ENCODE peak calls at places on chromosomes 2 and 18, in ten cellular contexts. One of them, this sample, is unnamed.

GRCh38 chr2:207599641-207600040 is 25.6 kb downstream of the METTL21A start:
- DNase-seq in osteocyte: no peak
- DNase-seq in nephron progenitor cell: no peak
- DNase-seq in RWPE1: no peak
- DNase-seq in heart right ventricle: no peak
- DNase-seq in H1: no peak
- DNase-seq in AG04450: no peak
- DNase-seq in OCI-LY7: no peak
- DNase-seq in small intestine: no peak
- DNase-seq in M059J: no peak
- DNase-seq in this sample: no peak

GRCh38 chr18:37671119-37671518 is 105.5 kb upstream of the CELF4 start:
- DNase-seq in M059J: no peak
- DNase-seq in OCI-LY7: no peak
- DNase-seq in small intestine: no peak
- DNase-seq in AG04450: no peak
- DNase-seq in heart right ventricle: no peak
- DNase-seq in osteocyte: peak
- DNase-seq in H1: no peak
- DNase-seq in nephron progenitor cell: no peak
- DNase-seq in RWPE1: no peak
- DNase-seq in this sample: no peak

GRCh38 chr2:239285071-239285931 is 115.5 kb downstream of the HDAC4 start:
- DNase-seq in OCI-LY7: no peak
- DNase-seq in M059J: no peak
- DNase-seq in nephron progenitor cell: no peak
- DNase-seq in small intestine: peak
- DNase-seq in heart right ventricle: no peak
- DNase-seq in H1: no peak
- DNase-seq in RWPE1: no peak
- DNase-seq in osteocyte: no peak
- DNase-seq in AG04450: no peak
- DNase-seq in this sample: no peak

GRCh38 chr2:20235655-20236302 is 10.8 kb upstream of the SDC1 start:
- DNase-seq in OCI-LY7: no peak
- DNase-seq in AG04450: no peak
- DNase-seq in small intestine: peak
- DNase-seq in H1: peak
- DNase-seq in M059J: peak
- DNase-seq in osteocyte: peak
- DNase-seq in heart right ventricle: no peak
- DNase-seq in RWPE1: peak
- DNase-seq in nephron progenitor cell: no peak
- DNase-seq in this sample: no peak

GRCh38 chr2:26685943-26686839 is 6.3 kb upstream of the KCNK3 start:
- DNase-seq in M059J: no peak
- DNase-seq in RWPE1: no peak
- DNase-seq in AG04450: no peak
- DNase-seq in nephron progenitor cell: peak
- DNase-seq in osteocyte: no peak
- DNase-seq in H1: no peak
- DNase-seq in OCI-LY7: no peak
- DNase-seq in heart right ventricle: no peak
- DNase-seq in small intestine: peak
- DNase-seq in this sample: no peak

GRCh38 chr2:101401906-101402305 is 14.6 kb upstream of the CREG2 start:
- DNase-seq in osteocyte: no peak
- DNase-seq in heart right ventricle: no peak
- DNase-seq in nephron progenitor cell: no peak
- DNase-seq in M059J: no peak
- DNase-seq in OCI-LY7: no peak
- DNase-seq in AG04450: no peak
- DNase-seq in RWPE1: no peak
- DNase-seq in small intestine: no peak
- DNase-seq in H1: no peak
- DNase-seq in this sample: no peak

GRCh38 chr18:23573948-23574431 is 12.3 kb downstream of the NPC1 start:
- DNase-seq in small intestine: peak
- DNase-seq in M059J: peak
- DNase-seq in nephron progenitor cell: no peak
- DNase-seq in heart right ventricle: no peak
- DNase-seq in OCI-LY7: no peak
- DNase-seq in AG04450: no peak
- DNase-seq in RWPE1: peak
- DNase-seq in osteocyte: peak
- DNase-seq in H1: no peak
- DNase-seq in this sample: no peak

GRCh38 chr2:41764919-41765318 is 282.9 kb upstream of the PKDCC start:
- DNase-seq in AG04450: no peak
- DNase-seq in H1: no peak
- DNase-seq in heart right ventricle: no peak
- DNase-seq in RWPE1: peak
- DNase-seq in small intestine: peak
- DNase-seq in OCI-LY7: no peak
- DNase-seq in M059J: no peak
- DNase-seq in osteocyte: no peak
- DNase-seq in nephron progenitor cell: no peak
- DNase-seq in this sample: no peak

GRCh38 chr18:13381907-13382682 is 163.5 kb downstream of the LDLRAD4 start:
- DNase-seq in nephron progenitor cell: peak
- DNase-seq in small intestine: peak
- DNase-seq in OCI-LY7: no peak
- DNase-seq in RWPE1: no peak
- DNase-seq in heart right ventricle: peak
- DNase-seq in M059J: peak
- DNase-seq in H1: no peak
- DNase-seq in AG04450: no peak
- DNase-seq in osteocyte: peak
- DNase-seq in this sample: no peak

GRCh38 chr18:74241970-74242369 is 49.8 kb downstream of the CYB5A start:
- DNase-seq in nephron progenitor cell: no peak
- DNase-seq in heart right ventricle: no peak
- DNase-seq in M059J: no peak
- DNase-seq in OCI-LY7: no peak
- DNase-seq in H1: no peak
- DNase-seq in osteocyte: no peak
- DNase-seq in AG04450: no peak
- DNase-seq in small intestine: peak
- DNase-seq in RWPE1: no peak
- DNase-seq in this sample: no peak

GRCh38 chr18:13910501-13910900 is 4.8 kb downstream of the MC2R start:
- DNase-seq in AG04450: no peak
- DNase-seq in heart right ventricle: no peak
- DNase-seq in osteocyte: no peak
- DNase-seq in small intestine: no peak
- DNase-seq in RWPE1: no peak
- DNase-seq in H1: peak
- DNase-seq in nephron progenitor cell: no peak
- DNase-seq in M059J: no peak
- DNase-seq in OCI-LY7: no peak
- DNase-seq in this sample: peak

GRCh38 chr18:25275414-25276001 is 76.5 kb downstream of the ZNF521 start:
- DNase-seq in osteocyte: no peak
- DNase-seq in M059J: no peak
- DNase-seq in heart right ventricle: peak
- DNase-seq in nephron progenitor cell: peak
- DNase-seq in H1: no peak
- DNase-seq in OCI-LY7: no peak
- DNase-seq in AG04450: no peak
- DNase-seq in small intestine: no peak
- DNase-seq in RWPE1: no peak
- DNase-seq in this sample: peak

GRCh38 chr2:11901351-11902069 is 155.1 kb downstream of the LPIN1 start:
- DNase-seq in heart right ventricle: no peak
- DNase-seq in small intestine: no peak
- DNase-seq in RWPE1: no peak
- DNase-seq in AG04450: no peak
- DNase-seq in osteocyte: peak
- DNase-seq in M059J: no peak
- DNase-seq in OCI-LY7: no peak
- DNase-seq in H1: no peak
- DNase-seq in nephron progenitor cell: peak
- DNase-seq in this sample: no peak

GRCh38 chr2:70726186-70726585 is 41.8 kb downstream of the ADD2 start:
- DNase-seq in small intestine: no peak
- DNase-seq in osteocyte: no peak
- DNase-seq in M059J: no peak
- DNase-seq in OCI-LY7: no peak
- DNase-seq in H1: peak
- DNase-seq in heart right ventricle: no peak
- DNase-seq in RWPE1: no peak
- DNase-seq in AG04450: no peak
- DNase-seq in nephron progenitor cell: no peak
- DNase-seq in this sample: no peak

GRCh38 chr2:54396107-54396506 is 60.0 kb upstream of the SPTBN1 start:
- DNase-seq in M059J: peak
- DNase-seq in RWPE1: peak
- DNase-seq in OCI-LY7: no peak
- DNase-seq in heart right ventricle: no peak
- DNase-seq in nephron progenitor cell: no peak
- DNase-seq in AG04450: peak
- DNase-seq in H1: no peak
- DNase-seq in small intestine: no peak
- DNase-seq in osteocyte: no peak
- DNase-seq in this sample: no peak

GRCh38 chr2:85814802-85815550 is 61.2 kb downstream of the ATOH8 start:
- DNase-seq in nephron progenitor cell: no peak
- DNase-seq in heart right ventricle: no peak
- DNase-seq in AG04450: no peak
- DNase-seq in RWPE1: no peak
- DNase-seq in small intestine: no peak
- DNase-seq in M059J: no peak
- DNase-seq in osteocyte: peak
- DNase-seq in OCI-LY7: no peak
- DNase-seq in H1: no peak
- DNase-seq in this sample: no peak

GRCh38 chr2:1816414-1816911 is 72.1 kb upstream of the PXDN start:
- DNase-seq in M059J: peak
- DNase-seq in nephron progenitor cell: no peak
- DNase-seq in heart right ventricle: no peak
- DNase-seq in osteocyte: no peak
- DNase-seq in small intestine: no peak
- DNase-seq in AG04450: no peak
- DNase-seq in RWPE1: no peak
- DNase-seq in OCI-LY7: no peak
- DNase-seq in H1: no peak
- DNase-seq in this sample: peak

GRCh38 chr18:73564073-73564472 is 583.6 kb downstream of the FBXO15 start:
- DNase-seq in M059J: peak
- DNase-seq in osteocyte: no peak
- DNase-seq in heart right ventricle: no peak
- DNase-seq in OCI-LY7: no peak
- DNase-seq in small intestine: no peak
- DNase-seq in H1: no peak
- DNase-seq in nephron progenitor cell: no peak
- DNase-seq in RWPE1: peak
- DNase-seq in AG04450: peak
- DNase-seq in this sample: no peak

GRCh38 chr18:23283933-23284430 is 148.7 kb downstream of the CABLES1 start:
- DNase-seq in small intestine: peak
- DNase-seq in AG04450: no peak
- DNase-seq in nephron progenitor cell: no peak
- DNase-seq in H1: peak
- DNase-seq in heart right ventricle: no peak
- DNase-seq in M059J: peak
- DNase-seq in osteocyte: no peak
- DNase-seq in RWPE1: peak
- DNase-seq in OCI-LY7: no peak
- DNase-seq in this sample: no peak

GRCh38 chr2:159895258-159896209 is 97.5 kb upstream of the CD302 start:
- DNase-seq in H1: no peak
- DNase-seq in osteocyte: no peak
- DNase-seq in nephron progenitor cell: no peak
- DNase-seq in M059J: no peak
- DNase-seq in heart right ventricle: no peak
- DNase-seq in RWPE1: no peak
- DNase-seq in AG04450: no peak
- DNase-seq in small intestine: no peak
- DNase-seq in OCI-LY7: no peak
- DNase-seq in this sample: no peak

GRCh38 chr2:188628989-188629889 is 337.6 kb downstream of the GULP1 start:
- DNase-seq in M059J: peak
- DNase-seq in nephron progenitor cell: no peak
- DNase-seq in RWPE1: peak
- DNase-seq in AG04450: no peak
- DNase-seq in OCI-LY7: no peak
- DNase-seq in small intestine: no peak
- DNase-seq in osteocyte: no peak
- DNase-seq in heart right ventricle: no peak
- DNase-seq in H1: no peak
- DNase-seq in this sample: peak

GRCh38 chr2:68744517-68744916 is 9.9 kb downstream of the ARHGAP25 start:
- DNase-seq in M059J: no peak
- DNase-seq in small intestine: no peak
- DNase-seq in osteocyte: peak
- DNase-seq in nephron progenitor cell: no peak
- DNase-seq in heart right ventricle: no peak
- DNase-seq in AG04450: no peak
- DNase-seq in OCI-LY7: no peak
- DNase-seq in H1: peak
- DNase-seq in RWPE1: peak
- DNase-seq in this sample: no peak

GRCh38 chr2:30048636-30049175 is 98.1 kb upstream of the YPEL5 start:
- DNase-seq in AG04450: no peak
- DNase-seq in RWPE1: no peak
- DNase-seq in heart right ventricle: no peak
- DNase-seq in osteocyte: peak
- DNase-seq in OCI-LY7: no peak
- DNase-seq in H1: no peak
- DNase-seq in nephron progenitor cell: no peak
- DNase-seq in M059J: no peak
- DNase-seq in small intestine: no peak
- DNase-seq in this sample: no peak

GRCh38 chr2:133457862-133458261 is 110.4 kb downstream of the NCKAP5 start:
- DNase-seq in heart right ventricle: no peak
- DNase-seq in small intestine: no peak
- DNase-seq in RWPE1: no peak
- DNase-seq in M059J: peak
- DNase-seq in OCI-LY7: no peak
- DNase-seq in AG04450: no peak
- DNase-seq in osteocyte: no peak
- DNase-seq in H1: no peak
- DNase-seq in nephron progenitor cell: no peak
- DNase-seq in this sample: no peak

GRCh38 chr2:24863636-24864035 is 56.4 kb downstream of the ADCY3 start:
- DNase-seq in H1: no peak
- DNase-seq in RWPE1: no peak
- DNase-seq in AG04450: no peak
- DNase-seq in osteocyte: no peak
- DNase-seq in small intestine: no peak
- DNase-seq in heart right ventricle: no peak
- DNase-seq in OCI-LY7: no peak
- DNase-seq in M059J: no peak
- DNase-seq in nephron progenitor cell: no peak
- DNase-seq in this sample: no peak

GRCh38 chr2:88556026-88556425 is 71.2 kb downstream of the EIF2AK3 start:
- DNase-seq in heart right ventricle: no peak
- DNase-seq in M059J: no peak
- DNase-seq in AG04450: no peak
- DNase-seq in small intestine: no peak
- DNase-seq in RWPE1: no peak
- DNase-seq in H1: no peak
- DNase-seq in OCI-LY7: no peak
- DNase-seq in nephron progenitor cell: no peak
- DNase-seq in osteocyte: no peak
- DNase-seq in this sample: no peak

GRCh38 chr2:97714084-97714949 is 941 bp downstream of the ZAP70 start:
- DNase-seq in osteocyte: no peak
- DNase-seq in AG04450: no peak
- DNase-seq in small intestine: no peak
- DNase-seq in M059J: no peak
- DNase-seq in RWPE1: peak
- DNase-seq in heart right ventricle: no peak
- DNase-seq in nephron progenitor cell: no peak
- DNase-seq in H1: no peak
- DNase-seq in OCI-LY7: peak
- DNase-seq in this sample: no peak

GRCh38 chr2:226048625-226049024 is 649.1 kb downstream of the NYAP2 start:
- DNase-seq in heart right ventricle: no peak
- DNase-seq in osteocyte: no peak
- DNase-seq in small intestine: no peak
- DNase-seq in OCI-LY7: no peak
- DNase-seq in H1: no peak
- DNase-seq in AG04450: peak
- DNase-seq in M059J: peak
- DNase-seq in nephron progenitor cell: peak
- DNase-seq in RWPE1: peak
- DNase-seq in this sample: peak

This sample was measured in SJCRH30.